ENCODE peak calls at places on chromosomes 13 and 19, in nine cellular contexts. G is left lung; Y is activated CD4-positive, alpha-beta T cell treated with anti-CD3 and anti-CD28 coated beads, Interleukin-2, amount 50 U/mL, for 24 hours; D is neural progenitor cell; F is stimulated activated CD4-positive, alpha-beta T cell treated with anti-CD3 and anti-CD28 coated beads, TNF-alpha, amount 100 ng/mL, for 24 hours; A is stimulated activated CD8-positive, alpha-beta memory T cell treated with anti-CD3 and anti-CD28 coated beads, Interleukin-7, amount 100 ng/mL, for 1 hour; U is transverse colon; T is cardiac fibroblast; E is omental fat pad. O is an unnamed sample.

GRCh38 chr13:79398915-79399314 is 7.1 kb downstream of the RBM26 start:
- DNase-seq in G (no peak), Y (no peak), D (no peak), F (no peak), A (no peak), U (no peak), T (no peak), E (no peak), O (no peak)

GRCh38 chr19:42053037-42053935 is 16.7 kb downstream of the GRIK5 start:
- DNase-seq in G (peak), Y (no peak), D (no peak), F (no peak), A (no peak), U (no peak), T (no peak), E (no peak), O (no peak)

GRCh38 chr13:46668302-46668720 is 115.3 kb downstream of the LRCH1 start:
- DNase-seq in G (no peak), Y (no peak), D (no peak), F (no peak), A (no peak), U (no peak), T (peak), E (no peak), O (no peak)

GRCh38 chr19:10858204-10858828 is 10.1 kb downstream of the C19orf38 start:
- DNase-seq in G (peak), Y (no peak), D (peak), F (no peak), A (no peak), U (no peak), T (peak), E (no peak), O (no peak)

GRCh38 chr13:112670118-112670517 is 19.7 kb upstream of the ATP11A start:
- DNase-seq in G (no peak), Y (no peak), D (no peak), F (no peak), A (no peak), U (no peak), T (no peak), E (no peak), O (no peak)

GRCh38 chr13:21095311-21095710 is 33.9 kb upstream of the LATS2 start:
- DNase-seq in G (no peak), Y (no peak), D (no peak), F (no peak), A (no peak), U (no peak), T (no peak), E (no peak), O (no peak)

GRCh38 chr19:30144242-30144758 is 202.3 kb downstream of the URI1 start:
- DNase-seq in G (no peak), Y (no peak), D (no peak), F (no peak), A (no peak), U (no peak), T (no peak), E (no peak), O (no peak)

GRCh38 chr13:108190897-108191296 is 24.4 kb downstream of the LIG4 start:
- DNase-seq in G (no peak), Y (no peak), D (no peak), F (no peak), A (no peak), U (no peak), T (no peak), E (no peak), O (no peak)

GRCh38 chr19:1860133-1860775 is 3.1 kb downstream of the KLF16 start:
- DNase-seq in G (no peak), Y (no peak), D (peak), F (no peak), A (no peak), U (peak), T (peak), E (no peak), O (no peak)

GRCh38 chr13:45340422-45341033 is 455 bp downstream of the TPT1 start:
- DNase-seq in G (peak), Y (peak), D (peak), F (peak), A (peak), U (peak), T (peak), E (peak), O (peak)

GRCh38 chr19:48588670-48589399 is 17.7 kb upstream of the SPACA4 start:
- DNase-seq in G (peak), Y (peak), D (peak), F (peak), A (peak), U (peak), T (peak), E (peak), O (no peak)

GRCh38 chr13:112928958-112929777 is 39.8 kb upstream of the MCF2L start:
- DNase-seq in G (no peak), Y (no peak), D (no peak), F (no peak), A (no peak), U (peak), T (peak), E (no peak), O (no peak)

GRCh38 chr19:31114585-31114984 is 234.7 kb downstream of the TSHZ3 start:
- DNase-seq in G (no peak), Y (no peak), D (no peak), F (no peak), A (no peak), U (no peak), T (no peak), E (no peak), O (no peak)

GRCh38 chr13:88068975-88069374 is 397.8 kb downstream of the SLITRK5 start:
- DNase-seq in G (peak), Y (no peak), D (peak), F (no peak), A (no peak), U (no peak), T (no peak), E (no peak), O (no peak)

GRCh38 chr13:109869312-109870237 is 83.2 kb upstream of the IRS2 start:
- DNase-seq in G (peak), Y (no peak), D (no peak), F (no peak), A (no peak), U (peak), T (peak), E (no peak), O (no peak)

GRCh38 chr13:99468971-99469545 is 32.2 kb upstream of the TM9SF2 start:
- DNase-seq in G (no peak), Y (no peak), D (peak), F (no peak), A (no peak), U (no peak), T (no peak), E (no peak), O (no peak)

GRCh38 chr13:74289861-74290260 is 155.7 kb upstream of the KLF12 start:
- DNase-seq in G (no peak), Y (no peak), D (no peak), F (no peak), A (no peak), U (no peak), T (no peak), E (no peak), O (no peak)